ENCODE peak calls at places on chromosome 17, in four cellular contexts. B, T, M and A are unnamed samples. For H3K4me1 and H3K9me3, the result is how much of the 10 kb centered on the place peaks cover.

GRCh38 chr17:78358538-78359215 is 1.2 kb downstream of the SOCS3 start:
- DNase-seq in B (peak), T (no peak), M (no peak), A (peak)

GRCh38 chr17:68195667-68196393 is 52.0 kb upstream of the AMZ2 start:
- DNase-seq in M (no peak), T (no peak), B (peak), A (no peak)

GRCh38 chr17:3030096-3030495 is 33.3 kb downstream of the OR1D5 start:
- DNase-seq in B (no peak), M (no peak), T (no peak), A (peak)

GRCh38 chr17:49699967-49700575 is 7.7 kb downstream of the SLC35B1 start:
- DNase-seq in T (no peak), M (no peak), B (no peak), A (no peak)

GRCh38 chr17:4771519-4772234 is at the start of gene TM4SF5:
- DNase-seq in B (no peak), T (no peak), M (no peak), A (no peak)

GRCh38 chr17:36117505-36118382 is 14.1 kb downstream of the CCL4 start:
- DNase-seq in M (no peak), T (no peak), B (peak), A (no peak)

GRCh38 chr17:79981661-79982101 is 54.0 kb downstream of the TBC1D16 start:
- DNase-seq in B (peak), T (no peak), M (no peak), A (no peak)

GRCh38 chr17:78677303-78678219 is 100.4 kb upstream of the DNAH17 start:
- DNase-seq in B (no peak), T (no peak), M (no peak), A (no peak)

GRCh38 chr17:73013299-73013698 is 79.2 kb downstream of the SLC39A11 start:
- DNase-seq in M (no peak), B (no peak), T (no peak), A (no peak)

GRCh38 chr17:81150379-81151038 is 14.8 kb upstream of the PVALEF start:
- DNase-seq in M (no peak), B (no peak), T (no peak), A (no peak)

GRCh38 chr17:67276075-67276474 is 31.1 kb upstream of the HELZ start:
- DNase-seq in B (peak), M (no peak), T (no peak), A (no peak)

GRCh38 chr17:70313450-70313849 is 144.1 kb downstream of the KCNJ2 start:
- DNase-seq in T (no peak), B (no peak), M (no peak), A (no peak)

GRCh38 chr17:11372692-11373091 is 131.7 kb downstream of the SHISA6 start:
- DNase-seq in M (peak), B (no peak), T (no peak), A (no peak)

GRCh38 chr17:1813088-1813487 is 16.6 kb downstream of the SMYD4 start:
- DNase-seq in M (no peak), B (no peak), T (no peak), A (no peak)

GRCh38 chr17:49388290-49388640 is 26.2 kb upstream of the ZNF652 start:
- DNase-seq in M (peak), B (no peak), T (no peak), A (no peak)

GRCh38 chr17:1083451-1084187 is 86.7 kb downstream of the TIMM22 start:
- DNase-seq in M (no peak), T (no peak), B (peak), A (no peak)

GRCh38 chr17:17321356-17322025 is 18.3 kb downstream of the NT5M start:
- DNase-seq in B (no peak), T (no peak), M (no peak), A (no peak)

GRCh38 chr17:81419886-81420768 is 24.9 kb downstream of the BAHCC1 start:
- DNase-seq in M (no peak), T (no peak), B (no peak), A (peak)

GRCh38 chr17:9299695-9300094 is 275.9 kb downstream of the STX8 start:
- DNase-seq in M (no peak), B (no peak), T (no peak), A (no peak)

GRCh38 chr17:55238931-55239297 is 25.8 kb upstream of the HLF start:
- DNase-seq in B (peak), T (no peak), M (peak), A (no peak)

GRCh38 chr17:8221663-8222379 is 11.4 kb upstream of the AURKB start:
- DNase-seq in T (peak), B (peak), M (peak), A (peak)

GRCh38 chr17:16466407-16466806 is 25.6 kb downstream of the LRRC75A start:
- DNase-seq in T (no peak), M (no peak), B (no peak), A (no peak)

GRCh38 chr17:47967607-47968252 is 3.2 kb upstream of the CDK5RAP3 start:
- DNase-seq in B (no peak), T (no peak), M (no peak), A (peak)

GRCh38 chr17:74862108-74862901 is 2.6 kb upstream of the GRIN2C start:
- DNase-seq in M (peak), B (peak), T (no peak), A (no peak)

GRCh38 chr17:76597156-76598003 is 11.7 kb upstream of the ST6GALNAC2 start:
- DNase-seq in T (no peak), B (no peak), M (no peak), A (no peak)

GRCh38 chr17:31310260-31310659 is 3.6 kb downstream of the EVI2B start:
- DNase-seq in T (no peak), B (no peak), M (peak), A (no peak)

GRCh38 chr17:75774988-75775668 is 9.5 kb upstream of the UNK start:
- DNase-seq in B (no peak), M (no peak), T (no peak), A (peak)

GRCh38 chr17:330993-331701 is 21.5 kb downstream of the RPH3AL start:
- DNase-seq in B (no peak), M (no peak), T (no peak), A (no peak)

GRCh38 chr17:80152057-80152831 is 5.3 kb upstream of the EIF4A3 start:
- DNase-seq in T (no peak), B (no peak), M (no peak), A (no peak)

GRCh38 chr17:63349478-63350000 is 96.6 kb downstream of the CYB561 start:
- DNase-seq in B (no peak), T (no peak), M (no peak), A (no peak)

GRCh38 chr17:60523822-60524221 is 2.2 kb downstream of the APPBP2 start:
- DNase-seq in M (no peak), B (no peak), T (no peak), A (no peak)

GRCh38 chr17:67364847-67365761 is 1.3 kb downstream of the PSMD12 start:
- DNase-seq in T (no peak), M (peak), B (no peak), A (peak)

GRCh38 chr17:10327640-10328039 is 45.2 kb downstream of the MYH13 start:
- DNase-seq in T (peak), M (peak), B (peak), A (peak)

GRCh38 chr17:15436399-15437369 is 30.7 kb downstream of the CDRT4 start:
- DNase-seq in T (no peak), M (no peak), B (no peak), A (peak)

GRCh38 chr17:4598776-4599504 is 14.6 kb downstream of the SMTNL2 start:
- DNase-seq in B (no peak), M (no peak), T (no peak), A (no peak)

GRCh38 chr17:41417576-41418015 is 6.8 kb downstream of the KRT37 start:
- DNase-seq in B (peak), M (peak), T (no peak), A (no peak)

GRCh38 chr17:37490638-37491614 is 1.2 kb downstream of the DUSP14 start:
- DNase-seq in B (peak), T (no peak), M (peak), A (peak)

GRCh38 chr17:45368661-45369060 is 51.8 kb upstream of the MAP3K14 start:
- DNase-seq in B (no peak), M (no peak), T (no peak), A (peak)
- H3K4me1 ChIP-seq in B (under half), M (under half), T (under half), A (half or more)

DNA sequence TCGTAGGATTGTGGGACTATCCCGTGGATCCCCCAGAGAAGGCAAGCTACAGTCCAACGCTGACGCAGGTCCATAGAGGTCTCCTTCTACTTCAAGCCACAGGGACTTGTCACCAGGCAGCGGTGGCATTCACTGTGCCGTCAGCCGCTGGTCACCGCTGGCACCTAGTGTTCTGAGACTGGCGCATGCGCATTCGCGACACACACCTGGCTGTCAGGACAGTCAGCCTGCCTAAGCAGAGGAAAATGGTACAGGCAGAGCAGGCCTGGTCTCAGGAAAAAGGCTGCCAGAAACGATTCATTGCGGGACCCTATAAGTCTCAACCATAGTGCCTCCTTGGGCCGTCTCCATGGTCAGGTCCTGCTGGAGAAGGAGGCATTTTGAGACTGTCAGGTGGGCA is 138.0 kb upstream of the WSB1 start:
- DNase-seq in B (no peak), T (no peak), M (no peak), A (no peak)
- H3K9me3 ChIP-seq in B (under half), T (under half), M (under half), A (under half)

GRCh38 chr17:44346064-44346844 is 1.2 kb downstream of the GRN start:
- DNase-seq in B (no peak), T (no peak), M (no peak), A (no peak)
- H3K4me3 ChIP-seq in B (peak), T (peak), M (peak), A (peak)

DNA sequence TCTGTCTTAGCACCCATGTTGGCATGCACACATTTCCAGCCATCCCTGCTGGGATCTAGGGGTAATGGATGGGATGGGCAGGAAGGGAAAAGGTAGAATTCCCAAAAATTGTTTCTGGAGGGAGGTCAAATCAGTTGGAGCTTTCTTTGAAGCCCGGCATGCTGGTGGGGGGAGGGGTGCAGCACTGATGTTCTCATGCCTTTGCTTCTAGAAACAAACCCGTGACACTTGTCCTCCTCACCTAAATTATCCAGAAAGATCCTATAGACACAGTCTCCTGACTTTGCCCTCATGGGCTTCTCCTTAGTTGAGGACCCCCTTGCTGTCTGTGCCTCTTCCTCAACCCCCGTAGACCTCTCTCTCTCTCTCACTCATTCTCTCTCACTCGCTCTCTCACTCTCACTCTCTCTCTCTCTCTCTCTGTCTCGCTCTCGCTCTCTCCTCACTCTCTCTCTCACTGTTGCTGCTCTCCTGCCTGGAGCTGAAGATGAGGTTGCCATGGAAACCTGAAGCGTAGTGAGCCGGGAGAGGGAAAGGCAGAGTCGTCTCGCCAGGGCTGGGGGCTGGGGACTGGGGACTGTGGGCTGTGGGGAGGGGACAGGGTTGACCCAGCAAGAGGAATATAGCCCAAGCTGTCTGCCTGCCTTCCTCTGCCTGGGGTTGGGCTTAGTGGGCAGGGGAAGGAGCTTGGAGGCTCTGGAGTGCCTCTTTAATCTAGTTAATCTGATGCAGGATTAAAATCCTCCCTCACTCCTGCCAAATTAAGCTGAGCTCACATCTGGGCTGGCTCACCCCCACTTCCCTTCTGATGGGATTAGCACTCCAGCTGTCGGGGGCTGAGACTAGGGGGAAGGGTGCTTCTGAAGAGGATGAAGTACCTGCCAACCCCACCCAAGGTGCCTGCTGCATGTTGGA is 16.1 kb downstream of the LASP1 start:
- DNase-seq in B (peak), M (no peak), T (no peak), A (no peak)
- H3K4me1 ChIP-seq in B (half or more), M (under half), T (half or more), A (under half)

GRCh38 chr17:22570144-22570845 is 878.0 kb downstream of the KCNJ18 start:
- DNase-seq in T (no peak), M (no peak), B (no peak), A (no peak)
- H3K9me3 ChIP-seq in T (under half), M (under half), B (under half), A (under half)

GRCh38 chr17:28226563-28226962 is 92.4 kb upstream of the TMEM97 start:
- DNase-seq in M (no peak), B (no peak), T (no peak), A (no peak)
- H3K4me3 ChIP-seq in M (no peak), B (peak), T (no peak), A (no peak)

GRCh38 chr17:57308543-57309186 is 52.3 kb downstream of the MSI2 start:
- DNase-seq in B (no peak), M (no peak), T (no peak), A (no peak)
- H3K4me1 ChIP-seq in B (under half), M (under half), T (under half), A (under half)

GRCh38 chr17:83201206-83202001 is 122.0 kb downstream of the METRNL start:
- DNase-seq in B (no peak), T (no peak), M (no peak), A (no peak)

GRCh38 chr17:83202002-83203000 is 122.9 kb downstream of the METRNL start:
- DNase-seq in T (peak), M (no peak), B (no peak), A (peak)

GRCh38 chr17:83203472-83204221 is 124.2 kb downstream of the METRNL start:
- DNase-seq in M (no peak), B (no peak), T (no peak), A (peak)

GRCh38 chr17:83204230-83204725 is 124.9 kb downstream of the METRNL start:
- DNase-seq in T (no peak), M (no peak), B (no peak), A (no peak)

DNA sequence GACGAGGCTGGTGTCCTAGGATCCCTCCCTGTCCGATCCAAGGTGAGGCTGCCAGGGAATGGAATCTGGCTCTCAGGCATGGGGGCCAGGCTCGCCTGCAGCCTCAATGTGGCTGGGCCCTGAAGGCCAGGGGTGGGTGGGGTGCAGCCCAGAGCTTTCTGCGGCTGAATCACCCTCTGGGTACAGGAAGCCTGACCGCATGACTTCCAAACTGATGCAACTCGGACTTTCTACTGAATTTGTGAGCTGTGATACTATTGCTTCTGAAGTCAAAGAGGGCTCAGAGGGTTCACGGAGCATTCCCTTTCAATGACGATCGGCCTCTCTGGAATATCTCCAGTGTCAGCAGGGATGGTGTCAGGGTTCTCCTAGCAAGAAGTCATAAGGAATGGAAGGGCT is 123.7 kb downstream of the METRNL start:
- DNase-seq in T (peak), B (no peak), M (no peak), A (peak)
- H3K9me3 ChIP-seq in T (under half), B (under half), M (under half), A (under half)